ENCODE peak calls at places on chromosome 20, in eight cellular contexts. A is AG04449, Q is endothelial cell of umbilical vein, J is choroid plexus epithelial cell, V is IMR-90, L is PC-9, Z is esophagus muscularis mucosa, W is fibroblast of pulmonary artery. O is an unnamed sample.

GRCh38 chr20:44398303-44398702 is 42.8 kb downstream of the HNF4A start:
- DNase-seq in A (peak; percentile 7), J (peak; percentile 71), Q (no peak), V (peak; percentile 64), Z (no peak), W (peak; percentile 89), L (peak; percentile 89), O (peak; percentile 40)

GRCh38 chr20:8389381-8390368 is 257.6 kb downstream of the PLCB1 start:
- DNase-seq in V (peak; percentile 59), Q (peak; percentile 61), L (peak; percentile 41), J (peak; percentile 73), A (no peak), W (peak; percentile 81), Z (no peak), O (no peak)

GRCh38 chr20:48425776-48426175 is 402.0 kb downstream of the PREX1 start:
- DNase-seq in Z (no peak), J (no peak), Q (no peak), W (no peak), L (no peak), V (no peak), A (no peak), O (no peak)

GRCh38 chr20:44914924-44915323 is 5.1 kb downstream of the PABPC1L start:
- DNase-seq in L (no peak), Q (no peak), Z (no peak), V (no peak), J (peak; percentile 7), A (no peak), W (no peak), O (no peak)

GRCh38 chr20:64119301-64119680 is 11.9 kb upstream of the NPBWR2 start:
- DNase-seq in L (peak; percentile 32), Q (no peak), J (no peak), A (no peak), W (no peak), V (no peak), Z (no peak), O (no peak)

GRCh38 chr20:23625236-23625964 is 12.4 kb downstream of the CST3 start:
- DNase-seq in L (no peak), Z (peak; percentile 86), J (peak; percentile 42), V (no peak), A (no peak), Q (no peak), W (peak; percentile 31), O (no peak)

GRCh38 chr20:17515053-17515452 is 16.1 kb downstream of the BFSP1 start:
- DNase-seq in W (no peak), L (no peak), J (no peak), Q (no peak), Z (no peak), V (no peak), A (no peak), O (no peak)

GRCh38 chr20:5061209-5061608 is 58.5 kb downstream of the PCNA start:
- DNase-seq in W (no peak), J (no peak), Z (no peak), A (no peak), L (peak; percentile 96), Q (peak; percentile 26), V (peak; percentile 48), O (no peak)

GRCh38 chr20:41179961-41180360 is 42.6 kb downstream of the PLCG1 start:
- DNase-seq in V (no peak), W (no peak), J (no peak), Q (no peak), A (no peak), L (no peak), Z (no peak), O (no peak)

GRCh38 chr20:52593634-52594033 is 378.5 kb upstream of the TSHZ2 start:
- DNase-seq in A (no peak), V (no peak), W (no peak), Q (no peak), Z (no peak), L (no peak), J (no peak), O (peak; percentile 2)

GRCh38 chr20:61887694-61888093 is 178.0 kb downstream of the TAF4 start:
- DNase-seq in J (no peak), V (no peak), W (no peak), Q (no peak), Z (no peak), L (no peak), A (no peak), O (no peak)

GRCh38 chr20:45905505-45906079 is 6.4 kb downstream of the PLTP start:
- DNase-seq in J (no peak), Z (no peak), V (peak; percentile 90), A (peak; percentile 34), W (peak; percentile 57), Q (no peak), L (peak; percentile 95), O (no peak)

GRCh38 chr20:23222531-23223200 is 127.9 kb upstream of the NXT1 start:
- DNase-seq in W (no peak), Z (peak; percentile 78), A (no peak), L (no peak), V (no peak), Q (no peak), J (no peak), O (no peak)

GRCh38 chr20:45343445-45343866 is 4.8 kb downstream of the SDC4 start:
- DNase-seq in A (no peak), W (no peak), L (peak; percentile 83), Z (no peak), Q (no peak), V (no peak), J (no peak), O (no peak)

GRCh38 chr20:15814903-15815302 is 758.3 kb downstream of the KIF16B start:
- DNase-seq in V (no peak), W (no peak), J (peak; percentile 18), Q (no peak), A (no peak), L (peak; percentile 87), Z (no peak), O (no peak)

GRCh38 chr20:11496382-11496781 is 421.3 kb upstream of the BTBD3 start:
- DNase-seq in Q (no peak), J (no peak), A (no peak), V (peak; percentile 15), W (no peak), L (no peak), Z (no peak), O (no peak)

GRCh38 chr20:36167826-36168634 is 13.5 kb downstream of the EPB41L1 start:
- DNase-seq in W (peak; percentile 68), L (peak; percentile 79), V (peak; percentile 84), Q (no peak), Z (no peak), J (peak; percentile 59), A (no peak), O (no peak)

GRCh38 chr20:21436186-21436585 is 38.9 kb upstream of the NKX2-4 start:
- DNase-seq in Q (peak; percentile 83), A (peak; percentile 73), Z (no peak), J (peak; percentile 83), W (peak; percentile 67), V (peak; percentile 72), L (peak; percentile 46), O (peak; percentile 71)

GRCh38 chr20:22717466-22717865 is 133.1 kb upstream of the FOXA2 start:
- DNase-seq in V (no peak), W (peak; percentile 65), Z (no peak), A (no peak), J (peak; percentile 44), Q (peak; percentile 79), L (peak; percentile 72), O (no peak)

GRCh38 chr20:62568045-62568389 is 74.3 kb upstream of the SLCO4A1 start:
- DNase-seq in W (no peak), L (no peak), J (no peak), V (no peak), A (no peak), Z (no peak), Q (no peak), O (no peak)

GRCh38 chr20:45946149-45946970 is 11.9 kb downstream of the PCIF1 start:
- DNase-seq in Z (peak; percentile 95), L (peak; percentile 81), J (peak; percentile 95), V (no peak), Q (no peak), A (no peak), W (peak; percentile 40), O (no peak)

GRCh38 chr20:24992420-24993205 is at the start of gene APMAP:
- DNase-seq in Q (peak; percentile 90), L (peak; percentile 75), Z (peak; percentile 99), A (peak; percentile 24), V (peak; percentile 88), W (peak; percentile 91), J (peak; percentile 92), O (peak; percentile 41)

GRCh38 chr20:17972121-17972520 is 3.3 kb downstream of the MGME1 start:
- DNase-seq in A (no peak), V (peak; percentile 42), W (peak; percentile 43), L (no peak), Z (no peak), Q (peak; percentile 40), J (peak; percentile 60), O (no peak)

GRCh38 chr20:23120936-23121765 is 35.0 kb upstream of the CD93 start:
- DNase-seq in J (no peak), Q (no peak), V (no peak), L (no peak), W (no peak), Z (no peak), A (no peak), O (no peak)

GRCh38 chr20:10282930-10283556 is 64.4 kb downstream of the SNAP25 start:
- DNase-seq in W (peak; percentile 10), Q (no peak), A (peak; percentile 5), V (peak; percentile 59), Z (no peak), J (peak; percentile 52), L (no peak), O (peak; percentile 42)

DNA sequence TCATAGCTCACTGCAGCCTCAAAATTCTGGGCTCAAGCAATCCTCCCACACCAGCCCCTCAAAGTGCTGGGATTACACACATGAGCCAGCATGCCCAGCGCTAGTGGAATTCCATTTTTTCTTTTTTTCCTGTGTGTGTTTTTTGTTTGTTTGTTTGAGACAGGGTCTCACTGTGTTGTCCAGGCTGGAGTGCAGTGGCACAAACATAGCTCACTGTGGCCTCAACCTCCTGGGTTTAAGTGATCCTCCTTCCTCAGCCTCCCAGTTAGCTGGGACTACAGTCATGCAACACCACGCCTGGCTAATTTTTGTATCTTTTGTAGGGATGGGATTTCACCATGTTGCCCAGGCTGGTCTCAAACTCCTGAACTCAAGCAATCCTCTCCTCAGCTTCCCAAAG is 14.1 kb upstream of the PARD6B start:
- DNase-seq in W (no peak), Q (no peak), Z (no peak), L (no peak), J (no peak), V (no peak), A (no peak), O (no peak)
- H3K4me3 ChIP-seq in W (no peak overlapping the region), Q (no peak overlapping the region), Z (no peak overlapping the region), L (no peak overlapping the region), J (no peak overlapping the region), V (no peak overlapping the region), A (no peak overlapping the region), O (no peak overlapping the region)

GRCh38 chr20:51206032-51206662 is 183.2 kb upstream of the KCNG1 start:
- DNase-seq in Q (no peak), V (no peak), Z (no peak), J (no peak), W (no peak), L (no peak), A (no peak), O (no peak)
- TF ChIP-seq CTCF in Q (no peak), V (no peak), Z (no peak), J (no peak), W (no peak), L (no peak), A (no peak), O (no peak)

GRCh38 chr20:20084296-20084752 is 32.0 kb downstream of the CFAP61 start:
- DNase-seq in V (no peak), Z (peak; percentile 64), A (no peak), J (no peak), W (no peak), L (no peak), Q (no peak), O (no peak)
- H3K4me3 ChIP-seq in V (no peak overlapping the region), Z (no peak overlapping the region), A (no peak overlapping the region), J (no peak overlapping the region), W (no peak overlapping the region), L (no peak overlapping the region), Q (no peak overlapping the region), O (no peak overlapping the region)

GRCh38 chr20:32995802-32996201 is 8.4 kb downstream of the SUN5 start:
- DNase-seq in A (no peak), L (no peak), Q (no peak), Z (no peak), W (no peak), J (no peak), V (no peak), O (no peak)
- TF ChIP-seq CTCF in A (no peak), L (no peak), Q (peak; percentile 8), Z (no peak), W (no peak), J (peak; percentile 2), V (no peak), O (no peak)

O was measured in AG09309.